ENCODE peak calls at places on chromosomes 6 and 20, in four cellular contexts. X is H1, Y is K562, J is HepG2. A is an unnamed sample.

GRCh38 chr6:15881150-15881549 is 218.3 kb upstream of the DTNBP1 start:
- DNase-seq in X (no peak), J (no peak), Y (no peak), A (no peak)

GRCh38 chr6:31345026-31345730 is 11.8 kb downstream of the HLA-B start:
- DNase-seq in Y (no peak), X (no peak), J (no peak), A (no peak)

GRCh38 chr6:151637814-151638213 is 144.0 kb downstream of the CCDC170 start:
- DNase-seq in X (no peak), J (no peak), Y (no peak), A (no peak)

GRCh38 chr6:31657406-31658157 is 1.9 kb downstream of the APOM start:
- DNase-seq in J (no peak), Y (peak), X (no peak), A (no peak)

GRCh38 chr20:38975539-38976120 is 13.5 kb downstream of the DHX35 start:
- DNase-seq in X (no peak), Y (peak), J (no peak), A (no peak)

GRCh38 chr20:58308290-58308679 is 1.2 kb upstream of the RAB22A start:
- DNase-seq in J (no peak), X (no peak), Y (no peak), A (no peak)

GRCh38 chr20:17856837-17857605 is 111.6 kb downstream of the SNX5 start:
- DNase-seq in X (no peak), Y (no peak), J (no peak), A (no peak)

GRCh38 chr6:135243871-135244796 is 63.0 kb downstream of the MYB start:
- DNase-seq in X (no peak), J (no peak), Y (no peak), A (no peak)

GRCh38 chr6:130020106-130020851 is 1.9 kb downstream of the L3MBTL3 start:
- DNase-seq in Y (peak), X (no peak), J (no peak), A (no peak)

GRCh38 chr6:166905505-166906134 is 50.7 kb downstream of the RNASET2 start:
- DNase-seq in X (no peak), J (no peak), Y (no peak), A (no peak)

GRCh38 chr6:3559561-3559960 is 102.7 kb upstream of the SLC22A23 start:
- DNase-seq in J (no peak), Y (no peak), X (no peak), A (no peak)

GRCh38 chr6:49982046-49982445 is 12.6 kb upstream of the DEFB113 start:
- DNase-seq in Y (no peak), J (no peak), X (no peak), A (no peak)

GRCh38 chr20:1975251-1975650 is 18.6 kb downstream of the PDYN start:
- DNase-seq in Y (no peak), X (no peak), J (no peak), A (no peak)
- H3K9ac ChIP-seq in Y (no peak), X (no peak), J (no peak), A (no peak)

DNA sequence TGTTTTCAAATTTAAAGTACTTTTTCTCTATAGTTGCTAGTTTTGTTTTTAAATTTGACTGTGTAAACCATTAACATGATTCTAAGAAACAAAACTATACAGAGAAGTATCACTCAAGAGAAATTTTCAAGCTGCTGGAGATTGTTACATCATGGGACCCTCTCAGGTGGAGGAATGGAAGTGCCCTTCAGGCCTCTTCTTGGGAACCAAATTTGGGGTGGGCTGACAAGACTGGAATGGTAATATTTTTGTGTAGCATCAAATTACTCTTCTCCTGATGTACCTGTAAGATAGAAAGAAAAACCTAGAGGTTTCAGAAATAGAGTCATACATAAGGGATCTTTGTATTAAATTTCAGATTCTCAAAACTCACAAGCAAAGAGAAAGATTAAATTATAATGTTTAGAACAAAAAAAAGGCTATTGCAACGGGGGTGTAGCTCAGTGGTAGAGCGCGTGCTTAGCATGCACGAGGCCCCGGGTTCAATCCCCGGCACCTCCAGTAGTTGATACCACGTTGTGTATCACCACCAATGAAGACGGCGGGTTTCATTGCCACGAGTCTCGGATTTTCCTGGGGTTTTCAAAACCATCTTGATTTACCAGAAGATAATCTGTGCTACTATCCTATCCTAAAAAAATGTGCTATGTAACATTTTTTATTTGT is 193.7 kb downstream of the GPX5 start:
- DNase-seq in J (peak), X (no peak), Y (peak), A (no peak)
- TF ChIP-seq BRCA1 in J (no peak), X (no peak), Y (no peak), A (no peak)

GRCh38 chr20:23086931-23087411 is 847 bp upstream of the CD93 start:
- DNase-seq in Y (no peak), X (no peak), J (no peak), A (no peak)
- H3K9ac ChIP-seq in Y (peak), X (no peak), J (no peak), A (no peak)

GRCh38 chr6:28985396-28986164 is 19.5 kb downstream of the ZNF311 start:
- DNase-seq in Y (no peak), X (peak), J (peak), A (no peak)
- TF ChIP-seq BRCA1 in Y (no peak), X (no peak), J (no peak), A (no peak)

DNA sequence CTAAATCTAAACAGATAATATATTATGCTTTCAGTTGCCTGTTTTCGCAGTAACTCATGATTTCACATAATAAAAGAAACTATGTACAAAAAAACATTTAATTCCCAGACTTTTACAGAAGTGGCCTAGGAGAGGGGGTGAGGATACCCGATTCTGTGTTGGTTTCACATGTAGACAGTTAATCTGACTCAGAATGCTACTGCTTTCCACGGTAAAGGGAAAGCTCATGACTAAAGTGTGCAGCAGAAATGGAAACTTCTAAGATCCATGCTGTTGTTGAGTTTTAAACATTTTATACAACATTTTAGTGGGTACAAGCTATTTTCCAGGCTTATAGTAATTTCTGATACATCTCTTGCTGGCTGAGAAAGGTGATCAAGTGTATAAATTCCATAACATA is 896.5 kb upstream of the MAP3K7 start:
- DNase-seq in X (no peak), Y (no peak), J (no peak), A (no peak)
- H3K9ac ChIP-seq in X (no peak), Y (no peak), J (no peak), A (peak)

A was measured in GM12878.